ENCODE peak calls at places on chromosomes 6 and 20, in six cellular contexts. I is lower lobe of right lung, D is GM23248, F is gastrocnemius medialis, X is Panc1, J is stomach. A is an unnamed sample. For H3K9me3, the result is how much of the 10 kb centered on the place peaks cover.

GRCh38 chr20:37406010-37406998 is 60.4 kb downstream of the SRC start:
- DNase-seq in D (peak), J (peak), F (no peak), I (no peak), X (no peak), A (no peak)

GRCh38 chr6:66568271-66568670 is 861.2 kb upstream of the EYS start:
- DNase-seq in I (no peak), D (no peak), X (no peak), J (no peak), F (no peak), A (no peak)

GRCh38 chr6:90249458-90249857 is 47.2 kb downstream of the BACH2 start:
- DNase-seq in J (no peak), F (no peak), I (no peak), X (no peak), D (no peak), A (no peak)

GRCh38 chr20:11766961-11767360 is 150.7 kb upstream of the BTBD3 start:
- DNase-seq in F (no peak), J (no peak), X (no peak), I (no peak), D (peak), A (no peak)

GRCh38 chr6:160088069-160088773 is 33.4 kb upstream of the SLC22A1 start:
- DNase-seq in J (peak), D (peak), X (no peak), I (no peak), F (peak), A (no peak)

GRCh38 chr6:44339763-44340625 is 2.5 kb upstream of the SPATS1 start:
- DNase-seq in F (no peak), D (peak), J (no peak), X (peak), I (no peak), A (no peak)

GRCh38 chr20:33883164-33883563 is 72.0 kb downstream of the CHMP4B start:
- DNase-seq in I (no peak), F (no peak), X (no peak), D (no peak), J (no peak), A (no peak)

GRCh38 chr6:167827062-167827587 is 414 bp downstream of the AFDN start:
- DNase-seq in F (no peak), I (peak), X (no peak), J (peak), D (peak), A (no peak)

GRCh38 chr6:43907789-43908472 is 137.9 kb downstream of the VEGFA start:
- DNase-seq in X (no peak), I (peak), D (no peak), J (no peak), F (no peak), A (no peak)

GRCh38 chr6:109962271-109962670 is 15.8 kb upstream of the GPR6 start:
- DNase-seq in J (no peak), X (no peak), D (no peak), I (no peak), F (no peak), A (no peak)

GRCh38 chr6:127749095-127749494 is 151.8 kb downstream of the THEMIS start:
- DNase-seq in D (no peak), X (no peak), J (no peak), F (no peak), I (no peak), A (no peak)

GRCh38 chr20:43349841-43350240 is 107.9 kb upstream of the SRSF6 start:
- DNase-seq in J (no peak), I (no peak), D (no peak), X (no peak), F (no peak), A (no peak)

GRCh38 chr6:53869964-53870363 is 75.2 kb downstream of the LRRC1 start:
- DNase-seq in D (no peak), X (no peak), F (no peak), I (no peak), J (no peak), A (no peak)

GRCh38 chr6:169362501-169363121 is 109.0 kb upstream of the THBS2 start:
- DNase-seq in X (no peak), J (no peak), F (no peak), D (peak), I (no peak), A (no peak)

GRCh38 chr6:130001229-130001554 is 17.2 kb upstream of the L3MBTL3 start:
- DNase-seq in F (no peak), X (no peak), J (no peak), D (no peak), I (no peak), A (no peak)

GRCh38 chr6:54970337-54970736 is 123.8 kb downstream of the FAM83B start:
- DNase-seq in I (no peak), D (no peak), X (no peak), J (no peak), F (no peak), A (no peak)

GRCh38 chr6:1618305-1619105 is 8.8 kb downstream of the FOXC1 start:
- DNase-seq in F (no peak), D (no peak), I (no peak), J (no peak), X (no peak), A (peak)

GRCh38 chr6:100237881-100238280 is 226.8 kb downstream of the SIM1 start:
- DNase-seq in D (peak), J (no peak), F (no peak), I (no peak), X (no peak), A (no peak)

GRCh38 chr6:89430563-89430962 is 2.4 kb upstream of the ANKRD6 start:
- DNase-seq in J (no peak), D (no peak), I (no peak), X (no peak), F (no peak), A (no peak)

GRCh38 chr6:132651062-132651461 is 7.9 kb downstream of the TAAR1 start:
- DNase-seq in J (no peak), D (no peak), F (no peak), I (no peak), X (no peak), A (no peak)

GRCh38 chr20:23869520-23869919 is 10.0 kb downstream of the CST5 start:
- DNase-seq in D (no peak), J (no peak), X (no peak), F (no peak), I (no peak), A (no peak)

GRCh38 chr6:63635563-63636515 is at the start of gene PHF3:
- DNase-seq in F (peak), D (peak), J (peak), X (no peak), I (peak), A (peak)

GRCh38 chr20:9068896-9069663 is at the start of gene PLCB4:
- DNase-seq in I (peak), J (peak), X (no peak), F (no peak), D (peak), A (peak)

GRCh38 chr20:1894471-1894950 is 696 bp upstream of the SIRPA start:
- DNase-seq in J (peak), F (no peak), D (peak), X (no peak), I (no peak), A (peak)

GRCh38 chr6:48032156-48032555 is 78.8 kb downstream of the PTCHD4 start:
- DNase-seq in X (no peak), J (no peak), I (no peak), F (no peak), D (peak), A (no peak)

GRCh38 chr20:49867453-49868215 is 47.7 kb downstream of the SPATA2 start:
- DNase-seq in F (no peak), J (no peak), X (no peak), D (no peak), I (no peak), A (no peak)

GRCh38 chr6:72182337-72183246 is 296.2 kb downstream of the RIMS1 start:
- DNase-seq in J (peak), D (peak), X (no peak), F (no peak), I (peak), A (peak)

GRCh38 chr6:127956260-127956888 is 55.5 kb upstream of the THEMIS start:
- DNase-seq in X (no peak), J (no peak), I (no peak), D (peak), F (no peak), A (no peak)

GRCh38 chr6:53335224-53335994 is 13.3 kb downstream of the ELOVL5 start:
- DNase-seq in D (no peak), F (peak), X (no peak), J (peak), I (peak), A (no peak)

GRCh38 chr6:34940030-34940434 is 51.0 kb downstream of the ANKS1A start:
- DNase-seq in D (no peak), I (no peak), J (no peak), X (no peak), F (no peak), A (no peak)

GRCh38 chr6:119575721-119576120 is 226.2 kb upstream of the MAN1A1 start:
- DNase-seq in X (no peak), J (no peak), F (no peak), I (no peak), D (peak), A (no peak)

GRCh38 chr6:18241208-18241836 is 23.0 kb downstream of the DEK start:
- DNase-seq in J (no peak), I (no peak), F (no peak), X (no peak), D (peak), A (no peak)

GRCh38 chr20:48012401-48012974 is 227.2 kb upstream of the SULF2 start:
- DNase-seq in X (no peak), F (no peak), I (no peak), J (no peak), D (peak), A (no peak)

GRCh38 chr6:128507337-128508310 is 12.8 kb downstream of the PTPRK start:
- DNase-seq in F (no peak), X (no peak), D (peak), I (no peak), J (no peak), A (no peak)

GRCh38 chr6:3808759-3809514 is 40.2 kb upstream of the FAM50B start:
- DNase-seq in F (peak), I (no peak), J (peak), D (peak), X (peak), A (peak)

GRCh38 chr20:11274137-11274536 is 600.3 kb upstream of the JAG1 start:
- DNase-seq in I (no peak), D (peak), J (no peak), X (peak), F (peak), A (no peak)

GRCh38 chr6:156942266-156942665 is 165.1 kb downstream of the ARID1B start:
- DNase-seq in D (no peak), X (no peak), J (no peak), F (no peak), I (no peak), A (no peak)

GRCh38 chr20:7285918-7286556 is 518.6 kb downstream of the BMP2 start:
- DNase-seq in J (peak), D (peak), X (peak), I (peak), F (peak), A (no peak)

GRCh38 chr6:58290177-58290576 is 972.7 kb downstream of the PRIM2 start:
- DNase-seq in J (no peak), D (no peak), X (no peak), I (no peak), F (no peak), A (no peak)
- H3K9me3 ChIP-seq in J (under half), D (under half), X (under half), I (under half), F (under half), A (under half)

GRCh38 chr6:154403803-154404202 is 47.2 kb upstream of the IPCEF1 start:
- DNase-seq in I (no peak), D (peak), F (no peak), J (peak), X (no peak), A (no peak)

GRCh38 chr6:154406301-154406700 is 49.7 kb upstream of the IPCEF1 start:
- DNase-seq in X (no peak), I (no peak), D (no peak), F (no peak), J (no peak), A (no peak)

GRCh38 chr6:154404791-154405400 is 48.3 kb upstream of the IPCEF1 start:
- DNase-seq in F (no peak), J (no peak), I (no peak), D (peak), X (no peak), A (no peak)

GRCh38 chr6:154399097-154399496 is 42.5 kb upstream of the IPCEF1 start:
- DNase-seq in F (no peak), X (no peak), J (no peak), D (peak), I (no peak), A (no peak)

DNA sequence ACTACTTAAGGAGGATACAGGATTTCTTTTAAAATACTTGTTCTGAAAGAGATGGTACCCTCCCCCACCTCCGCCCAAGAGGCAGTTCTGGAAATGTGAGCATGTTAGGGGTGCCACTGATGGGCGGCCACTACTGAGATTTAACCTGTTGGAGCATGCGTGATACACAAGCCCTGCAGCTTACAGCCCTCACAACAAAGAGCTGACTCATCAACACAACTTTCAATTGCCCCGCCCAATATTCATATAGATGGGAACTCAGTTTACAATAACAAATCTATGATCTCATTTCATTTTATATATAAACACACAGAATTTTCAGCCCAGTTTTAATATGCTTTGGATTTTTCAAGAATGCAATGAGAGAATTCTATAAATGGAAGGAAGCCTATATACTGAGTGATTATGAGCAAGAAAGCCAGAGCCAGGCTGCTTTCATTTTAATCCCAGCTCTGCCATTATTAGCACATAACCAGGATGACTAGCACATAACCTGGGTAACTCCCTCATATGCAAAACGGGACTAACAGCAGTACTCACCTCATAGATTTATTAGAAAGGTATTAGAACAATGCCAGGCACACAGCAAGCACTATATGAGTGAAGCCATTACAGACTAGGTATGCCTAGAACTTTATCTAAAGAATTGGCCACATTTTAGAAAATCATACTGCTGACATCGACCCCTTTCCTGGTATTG is 45.6 kb upstream of the IPCEF1 start:
- DNase-seq in X (no peak), D (no peak), J (no peak), F (no peak), I (no peak), A (no peak)
- H3K27ac ChIP-seq in X (no peak), D (no peak), J (no peak), F (no peak), I (no peak), A (no peak)

GRCh38 chr6:6176132-6176531 is 144.3 kb downstream of the F13A1 start:
- DNase-seq in X (no peak), J (no peak), F (no peak), I (no peak), D (no peak), A (no peak)
- H3K9me3 ChIP-seq in X (under half), J (under half), F (under half), I (under half), D (under half), A (under half)

GRCh38 chr6:112026933-112027332 is 27.0 kb upstream of the CCN6 start:
- DNase-seq in F (no peak), J (no peak), D (no peak), I (no peak), X (no peak), A (no peak)
- H3K27ac ChIP-seq in F (no peak), J (no peak), D (no peak), I (no peak), X (no peak), A (no peak)